ENCODE peak calls at places on chromosomes 3 and 15, in nine cellular contexts. J, N, C, R, W, X, Y, K and G are unnamed samples. For H3K36me3, the result is how much of the 10 kb centered on the place peaks cover.

GRCh38 chr15:78420766-78421165 is 17.2 kb upstream of the IREB2 start:
- DNase-seq in J (no peak), N (no peak), C (no peak), R (no peak), W (no peak), X (no peak), Y (no peak), K (no peak), G (no peak)

GRCh38 chr3:115638991-115639390 is 15.7 kb downstream of the GAP43 start:
- DNase-seq in J (no peak), N (no peak), C (no peak), R (no peak), W (no peak), X (no peak), Y (no peak), K (no peak), G (no peak)

GRCh38 chr15:76994001-76994400 is 925 bp upstream of the PSTPIP1 start:
- DNase-seq in J (no peak), N (no peak), C (peak), R (no peak), W (no peak), X (no peak), Y (no peak), K (peak), G (peak)

GRCh38 chr3:165854696-165855095 is 17.5 kb upstream of the BCHE start:
- DNase-seq in J (no peak), N (no peak), C (no peak), R (no peak), W (peak), X (no peak), Y (no peak), K (no peak), G (peak)

GRCh38 chr3:114519415-114519814 is 225.6 kb downstream of the TIGIT start:
- DNase-seq in J (peak), N (no peak), C (no peak), R (no peak), W (peak), X (peak), Y (no peak), K (no peak), G (peak)

GRCh38 chr3:136350557-136350956 is 100.4 kb downstream of the PCCB start:
- DNase-seq in J (no peak), N (no peak), C (no peak), R (no peak), W (no peak), X (peak), Y (no peak), K (no peak), G (peak)

GRCh38 chr3:55648591-55649318 is 161.6 kb upstream of the WNT5A start:
- DNase-seq in J (no peak), N (no peak), C (no peak), R (no peak), W (no peak), X (no peak), Y (no peak), K (no peak), G (no peak)

GRCh38 chr3:65902304-65902793 is 136.4 kb downstream of the MAGI1 start:
- DNase-seq in J (peak), N (no peak), C (no peak), R (no peak), W (peak), X (no peak), Y (no peak), K (no peak), G (peak)

GRCh38 chr3:69761896-69762789 is 22.9 kb downstream of the MITF start:
- DNase-seq in J (no peak), N (no peak), C (no peak), R (no peak), W (peak), X (peak), Y (no peak), K (no peak), G (peak)

GRCh38 chr3:155282416-155283091 is 10.9 kb downstream of the STRIT1 start:
- DNase-seq in J (peak), N (peak), C (no peak), R (no peak), W (no peak), X (peak), Y (no peak), K (no peak), G (no peak)

GRCh38 chr3:192819001-192819569 is 91.7 kb upstream of the FGF12 start:
- DNase-seq in J (peak), N (no peak), C (no peak), R (no peak), W (peak), X (peak), Y (peak), K (no peak), G (peak)

GRCh38 chr3:26522919-26523318 is 99.7 kb upstream of the LRRC3B start:
- DNase-seq in J (no peak), N (no peak), C (no peak), R (no peak), W (no peak), X (no peak), Y (no peak), K (no peak), G (no peak)

GRCh38 chr3:172520332-172520831 is 2.8 kb downstream of the TNFSF10 start:
- DNase-seq in J (no peak), N (peak), C (no peak), R (no peak), W (peak), X (peak), Y (no peak), K (no peak), G (peak)

GRCh38 chr15:71085809-71086208 is 29.5 kb upstream of the THSD4 start:
- DNase-seq in J (no peak), N (no peak), C (no peak), R (no peak), W (no peak), X (no peak), Y (no peak), K (no peak), G (no peak)

GRCh38 chr3:42014443-42014945 is 52.6 kb upstream of the ULK4 start:
- DNase-seq in J (peak), N (no peak), C (no peak), R (no peak), W (no peak), X (no peak), Y (peak), K (no peak), G (peak)

GRCh38 chr3:168467085-168467714 is 371.5 kb upstream of the GOLIM4 start:
- DNase-seq in J (no peak), N (no peak), C (no peak), R (no peak), W (peak), X (peak), Y (no peak), K (no peak), G (peak)

GRCh38 chr3:184748219-184749135 is 36.6 kb upstream of the MAGEF1 start:
- DNase-seq in J (no peak), N (no peak), C (no peak), R (no peak), W (peak), X (peak), Y (no peak), K (no peak), G (peak)

GRCh38 chr3:69665026-69665739 is 74.1 kb upstream of the MITF start:
- DNase-seq in J (peak), N (no peak), C (peak), R (no peak), W (peak), X (no peak), Y (no peak), K (no peak), G (peak)

GRCh38 chr3:134606033-134607025 is 44.5 kb downstream of the KY start:
- DNase-seq in J (peak), N (no peak), C (no peak), R (no peak), W (no peak), X (no peak), Y (no peak), K (no peak), G (no peak)

GRCh38 chr3:146845361-146845760 is 240.2 kb upstream of the PLSCR5 start:
- DNase-seq in J (no peak), N (no peak), C (no peak), R (no peak), W (no peak), X (no peak), Y (no peak), K (no peak), G (no peak)

GRCh38 chr15:23854535-23855252 is 167.6 kb upstream of the NDN start:
- DNase-seq in J (no peak), N (peak), C (no peak), R (no peak), W (no peak), X (no peak), Y (no peak), K (no peak), G (no peak)

GRCh38 chr15:28081594-28081993 is 17.5 kb downstream of the OCA2 start:
- DNase-seq in J (no peak), N (no peak), C (no peak), R (no peak), W (no peak), X (no peak), Y (no peak), K (peak), G (no peak)

GRCh38 chr15:62248277-62248974 is 83.3 kb upstream of the C2CD4B start:
- DNase-seq in J (no peak), N (peak), C (no peak), R (no peak), W (peak), X (peak), Y (peak), K (no peak), G (peak)

GRCh38 chr3:177830411-177830849 is 633.1 kb upstream of the TBL1XR1 start:
- DNase-seq in J (no peak), N (no peak), C (no peak), R (no peak), W (peak), X (peak), Y (peak), K (no peak), G (peak)

GRCh38 chr3:188253800-188254452 is 100.0 kb downstream of the LPP start:
- DNase-seq in J (no peak), N (no peak), C (no peak), R (no peak), W (no peak), X (no peak), Y (no peak), K (no peak), G (no peak)

DNA sequence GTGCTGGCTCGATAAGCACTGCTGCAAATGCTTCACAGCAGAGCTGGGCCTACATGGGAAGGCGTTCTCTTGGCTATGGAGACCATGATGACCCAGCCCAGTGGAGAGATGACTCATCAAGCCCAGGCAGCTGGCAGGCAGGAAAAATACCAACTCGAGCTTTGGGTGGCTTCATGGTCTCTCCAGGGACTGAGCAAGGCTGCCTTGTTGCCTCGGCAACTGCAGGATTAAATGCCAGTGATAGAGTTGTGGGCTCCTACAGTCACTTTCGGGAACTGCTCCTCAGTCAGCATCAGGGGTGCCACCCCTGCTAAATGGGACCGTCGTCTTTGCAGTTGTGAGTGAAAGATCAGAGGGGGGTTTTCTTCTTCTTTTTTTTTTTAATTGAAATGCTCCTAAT is 54.6 kb upstream of the MYZAP start:
- DNase-seq in J (peak), N (peak), C (no peak), R (no peak), W (no peak), X (peak), Y (peak), K (no peak), G (peak)
- TF ChIP-seq CTCF in J (no peak), N (no peak), C (no peak), R (no peak), W (no peak), X (no peak), Y (no peak), K (no peak), G (no peak)

GRCh38 chr3:49703443-49703927 is 14.1 kb downstream of the RNF123 start:
- DNase-seq in J (peak), N (peak), C (peak), R (peak), W (peak), X (peak), Y (peak), K (peak), G (peak)
- H3K36me3 ChIP-seq in J (under half), N (half or more), C (under half), R (half or more), W (under half), X (under half), Y (under half), K (half or more), G (under half)

GRCh38 chr3:2166552-2166951 is 67.9 kb downstream of the CNTN4 start:
- DNase-seq in J (no peak), N (no peak), C (no peak), R (no peak), W (no peak), X (no peak), Y (no peak), K (no peak), G (peak)
- TF ChIP-seq CTCF in J (no peak), N (peak), C (peak), R (no peak), W (no peak), X (no peak), Y (no peak), K (no peak), G (no peak)

DNA sequence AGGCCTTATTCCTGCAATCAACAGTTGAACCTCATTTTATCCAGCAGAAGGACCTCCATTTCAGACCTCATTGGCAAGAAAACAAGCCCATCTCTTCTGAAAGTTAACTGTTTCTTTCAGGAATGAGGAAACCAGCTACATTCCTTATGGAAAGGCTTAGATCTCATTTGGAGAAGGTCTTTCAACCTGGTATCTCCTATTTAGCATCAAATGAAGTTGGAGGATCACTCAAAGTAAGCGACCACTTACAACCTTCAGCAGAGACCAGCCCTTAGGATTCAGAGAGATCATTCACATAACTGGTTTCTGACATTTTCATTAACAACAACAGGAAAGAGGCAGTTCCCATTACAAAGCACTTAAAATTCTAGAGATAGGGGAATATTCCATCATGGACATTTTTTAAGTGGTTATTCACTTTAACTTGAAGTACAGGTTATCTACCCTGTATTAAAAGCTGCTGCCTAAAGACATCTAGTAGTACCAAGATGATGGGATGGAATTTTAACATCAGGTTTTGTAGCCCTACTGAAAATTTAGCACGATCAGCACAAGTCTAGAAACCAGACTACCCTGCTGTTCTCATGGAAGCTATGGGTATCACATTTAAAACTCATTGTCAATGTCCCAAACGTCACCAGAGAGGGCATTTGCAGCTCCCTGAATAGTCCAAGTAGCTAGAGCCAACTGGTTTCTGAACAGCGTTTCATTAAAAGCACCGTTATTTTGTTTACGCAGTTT is 30.4 kb downstream of the TFRC start:
- DNase-seq in J (no peak), N (no peak), C (no peak), R (no peak), W (no peak), X (no peak), Y (no peak), K (no peak), G (no peak)
- H3K36me3 ChIP-seq in J (under half), N (half or more), C (under half), R (half or more), W (under half), X (half or more), Y (under half), K (half or more), G (under half)

GRCh38 chr3:150828997-150829396 is 66.0 kb upstream of the SIAH2 start:
- DNase-seq in J (no peak), N (no peak), C (no peak), R (no peak), W (no peak), X (no peak), Y (no peak), K (no peak), G (no peak)

GRCh38 chr3:150829408-150829807 is 66.4 kb upstream of the SIAH2 start:
- DNase-seq in J (no peak), N (no peak), C (no peak), R (no peak), W (no peak), X (no peak), Y (no peak), K (no peak), G (no peak)

GRCh38 chr3:150830745-150831144 is 67.8 kb upstream of the SIAH2 start:
- DNase-seq in J (no peak), N (no peak), C (no peak), R (no peak), W (no peak), X (no peak), Y (no peak), K (no peak), G (no peak)

GRCh38 chr3:150828261-150828660 is 65.3 kb upstream of the SIAH2 start:
- DNase-seq in J (no peak), N (no peak), C (no peak), R (no peak), W (no peak), X (no peak), Y (no peak), K (no peak), G (no peak)

GRCh38 chr3:150830094-150830681 is 67.2 kb upstream of the SIAH2 start:
- DNase-seq in J (no peak), N (peak), C (no peak), R (no peak), W (no peak), X (no peak), Y (no peak), K (no peak), G (peak)
- TF ChIP-seq CTCF in J (no peak), N (peak), C (peak), R (no peak), W (peak), X (no peak), Y (no peak), K (no peak), G (peak)

GRCh38 chr3:52800079-52800478 is 5.5 kb downstream of the ITIH3 start:
- DNase-seq in J (no peak), N (no peak), C (no peak), R (no peak), W (no peak), X (no peak), Y (no peak), K (no peak), G (no peak)
- H3K36me3 ChIP-seq in J (under half), N (under half), C (under half), R (under half), W (under half), X (under half), Y (under half), K (under half), G (under half)

GRCh38 chr3:9223683-9224082 is 25.8 kb downstream of the SRGAP3 start:
- DNase-seq in J (no peak), N (no peak), C (no peak), R (no peak), W (no peak), X (no peak), Y (no peak), K (no peak), G (no peak)
- TF ChIP-seq CTCF in J (no peak), N (no peak), C (no peak), R (no peak), W (no peak), X (no peak), Y (no peak), K (no peak), G (no peak)

DNA sequence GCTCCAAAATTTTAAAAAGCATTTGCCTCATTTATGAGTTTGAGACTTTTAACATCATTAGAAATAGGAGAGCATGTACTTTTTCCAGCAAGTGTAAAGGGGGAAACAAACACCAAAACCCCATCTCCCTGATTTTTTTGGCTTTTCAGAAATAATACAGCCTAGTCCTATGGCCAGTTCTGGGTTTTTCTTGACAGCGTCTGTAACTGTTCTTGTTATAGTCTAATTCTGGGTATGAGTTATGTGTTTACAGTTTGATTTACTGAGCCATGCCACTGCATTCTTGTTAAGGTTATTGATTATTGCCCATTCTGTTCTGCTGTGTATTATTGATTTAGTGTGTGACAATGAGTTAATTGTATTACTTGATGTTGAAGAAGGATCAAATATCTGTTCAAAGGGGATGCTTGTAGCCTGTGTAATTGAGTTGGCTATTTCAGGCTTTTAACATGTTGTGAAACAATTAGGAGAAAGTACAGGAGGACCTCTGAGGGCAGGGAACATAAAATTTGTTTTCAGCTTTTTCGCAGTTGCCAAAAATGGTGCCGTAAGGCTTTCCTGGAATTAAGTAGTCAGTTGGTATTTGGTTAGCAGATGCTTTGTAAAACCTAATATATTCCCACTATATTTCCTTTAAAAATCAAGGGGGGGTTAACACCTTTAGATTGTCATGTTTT is 46.1 kb downstream of the MBNL1 start:
- DNase-seq in J (no peak), N (no peak), C (no peak), R (no peak), W (no peak), X (no peak), Y (no peak), K (no peak), G (no peak)
- H3K36me3 ChIP-seq in J (under half), N (under half), C (under half), R (under half), W (under half), X (under half), Y (under half), K (under half), G (under half)

GRCh38 chr3:110806924-110807323 is 264.7 kb upstream of the NECTIN3 start:
- DNase-seq in J (no peak), N (no peak), C (no peak), R (no peak), W (no peak), X (peak), Y (no peak), K (no peak), G (no peak)
- TF ChIP-seq CTCF in J (no peak), N (no peak), C (no peak), R (no peak), W (no peak), X (no peak), Y (no peak), K (no peak), G (no peak)

GRCh38 chr3:14448756-14449728 is 46.6 kb downstream of the SLC6A6 start:
- DNase-seq in J (peak), N (no peak), C (no peak), R (no peak), W (no peak), X (no peak), Y (no peak), K (no peak), G (no peak)
- H3K36me3 ChIP-seq in J (under half), N (half or more), C (under half), R (under half), W (under half), X (under half), Y (under half), K (half or more), G (under half)